ENCODE peak calls at places on chromosomes 5 and 9, in nine cellular contexts. N, S, F, I, Q, D, A, E and U are unnamed samples. For H3K36me3, the result is how much of the 10 kb centered on the place peaks cover.

GRCh38 chr9:73243078-73243477 is 91.4 kb downstream of the ANXA1 start:
- DNase-seq in N (no peak), S (no peak), F (no peak), I (no peak), Q (no peak), D (no peak), A (no peak), E (no peak), U (no peak)

GRCh38 chr5:40841068-40841805 is at the start of gene CARD6:
- DNase-seq in N (no peak), S (no peak), F (peak), I (no peak), Q (no peak), D (peak), A (no peak), E (no peak), U (no peak)

GRCh38 chr9:134951461-134951860 is 33.7 kb upstream of the FCN1 start:
- DNase-seq in N (no peak), S (no peak), F (no peak), I (peak), Q (peak), D (no peak), A (no peak), E (peak), U (no peak)

GRCh38 chr5:44536650-44537260 is 147.5 kb upstream of the FGF10 start:
- DNase-seq in N (peak), S (no peak), F (peak), I (peak), Q (no peak), D (peak), A (no peak), E (no peak), U (no peak)

GRCh38 chr9:76215066-76215465 is 179.2 kb downstream of the RFK start:
- DNase-seq in N (no peak), S (no peak), F (no peak), I (no peak), Q (no peak), D (peak), A (no peak), E (no peak), U (no peak)

GRCh38 chr9:104993291-104993963 is 65.5 kb upstream of the ABCA1 start:
- DNase-seq in N (peak), S (peak), F (no peak), I (peak), Q (peak), D (peak), A (peak), E (peak), U (no peak)

GRCh38 chr5:169126376-169127043 is 174.4 kb downstream of the SLIT3 start:
- DNase-seq in N (no peak), S (no peak), F (no peak), I (no peak), Q (no peak), D (peak), A (no peak), E (no peak), U (no peak)

GRCh38 chr5:3595102-3595961 is at the start of gene IRX1:
- DNase-seq in N (no peak), S (no peak), F (no peak), I (no peak), Q (peak), D (peak), A (no peak), E (no peak), U (no peak)

GRCh38 chr5:39730011-39730410 is 305.2 kb upstream of the DAB2 start:
- DNase-seq in N (no peak), S (no peak), F (no peak), I (no peak), Q (no peak), D (no peak), A (no peak), E (no peak), U (no peak)

GRCh38 chr9:71806916-71807315 is 38.6 kb upstream of the CEMIP2 start:
- DNase-seq in N (peak), S (peak), F (peak), I (peak), Q (peak), D (peak), A (peak), E (peak), U (no peak)

GRCh38 chr5:93611900-93612898 is 29.2 kb downstream of the NR2F1 start:
- DNase-seq in N (no peak), S (no peak), F (peak), I (no peak), Q (no peak), D (peak), A (peak), E (no peak), U (no peak)

GRCh38 chr5:17229308-17229707 is 11.9 kb downstream of the BASP1 start:
- DNase-seq in N (no peak), S (no peak), F (no peak), I (no peak), Q (no peak), D (no peak), A (no peak), E (no peak), U (no peak)

GRCh38 chr5:139787568-139788293 is 7.9 kb upstream of the PSD2 start:
- DNase-seq in N (peak), S (peak), F (peak), I (peak), Q (peak), D (peak), A (peak), E (peak), U (no peak)

GRCh38 chr9:63817622-63818518 is 1467.1 kb downstream of the FOXD4L5 start:
- DNase-seq in N (peak), S (peak), F (peak), I (peak), Q (peak), D (peak), A (peak), E (peak), U (peak)
- H3K27ac ChIP-seq in N (no peak), S (no peak), F (no peak), I (no peak), Q (no peak), D (no peak), A (no peak), E (no peak), U (peak)

GRCh38 chr5:67129768-67130167 is 66.8 kb downstream of the CD180 start:
- DNase-seq in N (no peak), S (no peak), F (no peak), I (no peak), Q (no peak), D (no peak), A (no peak), E (no peak), U (no peak)

GRCh38 chr5:67135381-67135780 is 61.2 kb downstream of the CD180 start:
- DNase-seq in N (no peak), S (no peak), F (no peak), I (no peak), Q (no peak), D (no peak), A (no peak), E (no peak), U (no peak)

GRCh38 chr5:67133781-67134180 is 62.8 kb downstream of the CD180 start:
- DNase-seq in N (no peak), S (no peak), F (no peak), I (no peak), Q (no peak), D (no peak), A (no peak), E (no peak), U (no peak)

GRCh38 chr5:67133217-67133616 is 63.4 kb downstream of the CD180 start:
- DNase-seq in N (no peak), S (no peak), F (no peak), I (no peak), Q (no peak), D (no peak), A (no peak), E (no peak), U (no peak)
- H3K36me3 ChIP-seq in N (under half), S (half or more), F (under half), I (half or more), Q (half or more), D (under half), A (under half), E (under half), U (under half)

DNA sequence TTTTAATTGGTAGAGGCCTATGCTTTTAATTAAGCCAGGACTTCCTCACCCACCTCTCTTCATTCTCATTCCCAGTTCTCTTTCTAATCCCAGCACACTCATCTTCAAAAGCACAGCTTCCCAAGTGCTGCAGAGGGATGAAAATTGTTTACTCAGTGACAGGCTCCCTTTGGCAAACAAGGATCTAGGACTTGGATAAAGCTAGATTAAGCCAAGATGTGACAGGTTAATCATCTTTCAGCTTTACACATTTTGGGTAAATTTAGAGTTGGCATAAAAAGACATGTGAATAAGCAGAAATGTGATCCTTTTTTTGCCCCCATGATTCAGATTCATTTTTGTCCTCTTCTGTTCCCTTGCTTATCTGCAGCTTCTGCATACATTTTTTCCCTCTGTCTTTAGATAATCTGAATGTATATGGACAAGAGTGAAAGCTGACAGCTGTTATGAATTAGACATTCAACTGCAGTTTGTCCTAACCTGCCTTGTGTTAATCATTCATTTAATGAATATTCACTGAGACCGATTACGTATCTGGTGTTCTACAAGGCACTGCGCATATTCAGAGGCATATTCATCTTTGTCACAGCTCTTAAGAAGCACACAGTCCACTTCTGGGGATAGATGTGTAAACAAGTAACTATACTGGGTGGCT is 19.5 kb downstream of the ADAMTSL1 start:
- DNase-seq in N (no peak), S (no peak), F (no peak), I (no peak), Q (no peak), D (peak), A (no peak), E (no peak), U (no peak)
- H3K27ac ChIP-seq in N (peak), S (no peak), F (no peak), I (peak), Q (no peak), D (peak), A (no peak), E (peak), U (no peak)

GRCh38 chr5:32406650-32407049 is 37.9 kb downstream of the ZFR start:
- DNase-seq in N (no peak), S (no peak), F (no peak), I (no peak), Q (no peak), D (no peak), A (no peak), E (no peak), U (no peak)
- H3K36me3 ChIP-seq in N (under half), S (half or more), F (half or more), I (half or more), Q (half or more), D (half or more), A (half or more), E (half or more), U (under half)

DNA sequence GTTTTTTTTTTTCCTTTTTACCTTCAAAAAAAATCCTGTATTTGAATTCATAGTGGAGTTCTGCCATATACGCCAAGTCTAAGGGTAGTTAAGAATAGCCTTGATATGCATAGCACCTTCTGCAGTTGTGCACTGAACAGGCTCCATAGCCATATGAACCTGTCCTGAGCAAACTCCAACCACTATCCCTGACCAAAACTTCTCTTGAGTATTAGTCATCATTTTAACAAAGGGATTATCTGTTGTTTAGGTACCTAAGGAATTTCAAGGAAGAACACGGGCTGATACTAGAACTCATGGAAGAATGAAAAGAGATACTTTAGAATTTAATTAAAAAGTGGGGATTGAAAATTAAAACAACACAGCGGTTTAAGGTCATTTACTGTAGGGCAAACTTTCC is 1.9 kb upstream of the FBXO38 start:
- DNase-seq in N (no peak), S (no peak), F (no peak), I (no peak), Q (no peak), D (no peak), A (no peak), E (no peak), U (no peak)
- H3K27ac ChIP-seq in N (no peak), S (no peak), F (no peak), I (no peak), Q (peak), D (no peak), A (no peak), E (no peak), U (no peak)

GRCh38 chr9:87630266-87630665 is 95.7 kb upstream of the CTSL start:
- DNase-seq in N (no peak), S (no peak), F (no peak), I (no peak), Q (no peak), D (no peak), A (no peak), E (no peak), U (no peak)
- H3K36me3 ChIP-seq in N (under half), S (under half), F (half or more), I (under half), Q (under half), D (under half), A (under half), E (under half), U (under half)

GRCh38 chr9:129968690-129969485 is 74.1 kb downstream of the FNBP1 start:
- DNase-seq in N (peak), S (no peak), F (peak), I (no peak), Q (no peak), D (peak), A (no peak), E (peak), U (no peak)
- H3K27ac ChIP-seq in N (peak), S (no peak), F (peak), I (peak), Q (peak), D (peak), A (no peak), E (peak), U (peak)

DNA sequence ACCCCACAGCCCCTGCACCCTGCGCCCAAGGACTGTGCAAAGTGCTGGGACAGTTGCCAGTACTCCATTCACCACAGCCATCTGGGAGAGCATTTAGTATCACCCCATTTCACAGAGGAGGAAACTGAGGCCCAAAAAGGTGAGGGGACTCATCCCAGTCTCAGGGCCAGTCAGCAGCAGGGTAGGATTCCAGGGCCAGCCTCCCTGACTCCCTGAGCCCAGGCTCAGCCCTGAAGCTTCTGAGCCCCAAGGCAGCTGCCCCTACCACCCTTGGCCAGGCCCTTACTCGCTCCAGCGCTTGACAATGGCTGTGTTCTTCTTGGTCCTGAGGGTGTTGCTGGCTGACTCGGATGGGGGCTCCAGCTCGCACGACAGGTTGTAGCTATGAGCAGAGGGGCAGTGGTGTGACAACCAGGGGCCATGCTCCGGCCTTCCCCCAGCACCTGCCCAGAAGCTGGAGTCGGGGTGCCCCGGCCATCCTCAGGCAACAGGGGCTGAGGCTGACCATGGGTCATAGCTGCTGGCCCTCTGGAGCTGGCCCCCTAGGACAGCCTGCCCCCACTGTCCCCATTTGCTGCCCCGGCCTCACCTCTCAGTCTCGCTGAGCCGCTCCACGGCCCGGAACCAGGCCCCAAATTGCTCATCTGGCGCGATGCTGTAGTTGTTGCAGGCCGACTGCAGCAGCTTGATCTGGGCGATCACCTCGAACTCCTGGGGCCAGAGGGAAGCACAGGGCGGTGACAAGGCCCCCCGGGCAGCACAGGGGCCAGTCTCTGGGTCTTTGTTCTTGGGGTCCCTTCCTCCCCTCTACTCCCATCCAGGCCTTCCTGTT is 18.6 kb downstream of the RALGDS start:
- DNase-seq in N (no peak), S (no peak), F (no peak), I (peak), Q (peak), D (no peak), A (peak), E (no peak), U (no peak)
- H3K36me3 ChIP-seq in N (under half), S (half or more), F (half or more), I (half or more), Q (half or more), D (under half), A (half or more), E (half or more), U (under half)